ENCODE peak calls at places on chromosomes 5 and 9, in six cellular contexts. One of them, this sample, is unnamed.

GRCh38 chr9:74496819-74497749 is at the start of gene RORB:
- DNase-seq in HTR-8/SVneo: peak; percentile 12
- DNase-seq in tibial artery: peak; percentile 37
- DNase-seq in KG1: no peak
- DNase-seq in GM04503: no peak
- DNase-seq in stimulated activated CD4-positive, alpha-beta T cell treated with anti-CD3 and anti-CD28 coated beads, TNF-alpha, amount 100 ng/mL, for 4 hours: no peak
- DNase-seq in this sample: no peak

GRCh38 chr9:135070198-135070951 is 17.1 kb upstream of the OLFM1 start:
- DNase-seq in HTR-8/SVneo: no peak
- DNase-seq in KG1: no peak
- DNase-seq in tibial artery: no peak
- DNase-seq in stimulated activated CD4-positive, alpha-beta T cell treated with anti-CD3 and anti-CD28 coated beads, TNF-alpha, amount 100 ng/mL, for 4 hours: no peak
- DNase-seq in GM04503: no peak
- DNase-seq in this sample: no peak

GRCh38 chr5:68548959-68549676 is 333.6 kb downstream of the PIK3R1 start:
- DNase-seq in GM04503: no peak
- DNase-seq in HTR-8/SVneo: peak; percentile 80
- DNase-seq in KG1: no peak
- DNase-seq in tibial artery: no peak
- DNase-seq in stimulated activated CD4-positive, alpha-beta T cell treated with anti-CD3 and anti-CD28 coated beads, TNF-alpha, amount 100 ng/mL, for 4 hours: no peak
- DNase-seq in this sample: no peak

GRCh38 chr9:31347082-31347617 is 1037.3 kb upstream of the ACO1 start:
- DNase-seq in HTR-8/SVneo: no peak
- DNase-seq in tibial artery: no peak
- DNase-seq in stimulated activated CD4-positive, alpha-beta T cell treated with anti-CD3 and anti-CD28 coated beads, TNF-alpha, amount 100 ng/mL, for 4 hours: no peak
- DNase-seq in GM04503: no peak
- DNase-seq in KG1: peak; percentile 20
- DNase-seq in this sample: no peak

GRCh38 chr5:72622152-72622760 is 115.0 kb upstream of the ZNF366 start:
- DNase-seq in GM04503: no peak
- DNase-seq in tibial artery: no peak
- DNase-seq in HTR-8/SVneo: no peak
- DNase-seq in KG1: no peak
- DNase-seq in stimulated activated CD4-positive, alpha-beta T cell treated with anti-CD3 and anti-CD28 coated beads, TNF-alpha, amount 100 ng/mL, for 4 hours: no peak
- DNase-seq in this sample: no peak

GRCh38 chr5:135183464-135183863 is 149.4 kb upstream of the PITX1 start:
- DNase-seq in GM04503: no peak
- DNase-seq in KG1: no peak
- DNase-seq in HTR-8/SVneo: no peak
- DNase-seq in tibial artery: no peak
- DNase-seq in stimulated activated CD4-positive, alpha-beta T cell treated with anti-CD3 and anti-CD28 coated beads, TNF-alpha, amount 100 ng/mL, for 4 hours: no peak
- DNase-seq in this sample: no peak

GRCh38 chr5:979100-979817 is 29.3 kb upstream of the NKD2 start:
- DNase-seq in GM04503: no peak
- DNase-seq in tibial artery: no peak
- DNase-seq in stimulated activated CD4-positive, alpha-beta T cell treated with anti-CD3 and anti-CD28 coated beads, TNF-alpha, amount 100 ng/mL, for 4 hours: no peak
- DNase-seq in HTR-8/SVneo: no peak
- DNase-seq in KG1: no peak
- DNase-seq in this sample: no peak

GRCh38 chr5:149279651-149280050 is 8.0 kb downstream of the AFAP1L1 start:
- DNase-seq in HTR-8/SVneo: no peak
- DNase-seq in stimulated activated CD4-positive, alpha-beta T cell treated with anti-CD3 and anti-CD28 coated beads, TNF-alpha, amount 100 ng/mL, for 4 hours: no peak
- DNase-seq in tibial artery: no peak
- DNase-seq in GM04503: no peak
- DNase-seq in KG1: no peak
- DNase-seq in this sample: no peak

GRCh38 chr5:179217356-179217755 is 127.9 kb downstream of the ADAMTS2 start:
- DNase-seq in GM04503: peak; percentile 15
- DNase-seq in stimulated activated CD4-positive, alpha-beta T cell treated with anti-CD3 and anti-CD28 coated beads, TNF-alpha, amount 100 ng/mL, for 4 hours: no peak
- DNase-seq in tibial artery: no peak
- DNase-seq in HTR-8/SVneo: peak; percentile 25
- DNase-seq in KG1: no peak
- DNase-seq in this sample: no peak

GRCh38 chr9:98989036-98990000 is 45.6 kb downstream of the COL15A1 start:
- DNase-seq in HTR-8/SVneo: peak; percentile 75
- DNase-seq in GM04503: peak; percentile 99
- DNase-seq in KG1: no peak
- DNase-seq in stimulated activated CD4-positive, alpha-beta T cell treated with anti-CD3 and anti-CD28 coated beads, TNF-alpha, amount 100 ng/mL, for 4 hours: no peak
- DNase-seq in tibial artery: peak; percentile 95
- DNase-seq in this sample: peak; percentile 53

GRCh38 chr9:69229367-69229766 is 55.3 kb downstream of the TJP2 start:
- DNase-seq in tibial artery: no peak
- DNase-seq in HTR-8/SVneo: no peak
- DNase-seq in GM04503: no peak
- DNase-seq in stimulated activated CD4-positive, alpha-beta T cell treated with anti-CD3 and anti-CD28 coated beads, TNF-alpha, amount 100 ng/mL, for 4 hours: no peak
- DNase-seq in KG1: no peak
- DNase-seq in this sample: no peak

GRCh38 chr5:154626876-154627552 is 128.2 kb upstream of the LARP1 start:
- DNase-seq in stimulated activated CD4-positive, alpha-beta T cell treated with anti-CD3 and anti-CD28 coated beads, TNF-alpha, amount 100 ng/mL, for 4 hours: no peak
- DNase-seq in tibial artery: no peak
- DNase-seq in GM04503: no peak
- DNase-seq in HTR-8/SVneo: no peak
- DNase-seq in KG1: no peak
- DNase-seq in this sample: no peak

GRCh38 chr9:134355561-134356278 is 29.5 kb downstream of the RXRA start:
- DNase-seq in HTR-8/SVneo: no peak
- DNase-seq in tibial artery: no peak
- DNase-seq in KG1: no peak
- DNase-seq in stimulated activated CD4-positive, alpha-beta T cell treated with anti-CD3 and anti-CD28 coated beads, TNF-alpha, amount 100 ng/mL, for 4 hours: no peak
- DNase-seq in GM04503: no peak
- DNase-seq in this sample: no peak

GRCh38 chr5:38579105-38579504 is 22.7 kb upstream of the LIFR start:
- DNase-seq in tibial artery: no peak
- DNase-seq in GM04503: no peak
- DNase-seq in KG1: no peak
- DNase-seq in HTR-8/SVneo: no peak
- DNase-seq in stimulated activated CD4-positive, alpha-beta T cell treated with anti-CD3 and anti-CD28 coated beads, TNF-alpha, amount 100 ng/mL, for 4 hours: no peak
- DNase-seq in this sample: no peak

GRCh38 chr5:170537451-170538095 is 33.8 kb downstream of the KCNIP1 start:
- DNase-seq in HTR-8/SVneo: no peak
- DNase-seq in KG1: no peak
- DNase-seq in stimulated activated CD4-positive, alpha-beta T cell treated with anti-CD3 and anti-CD28 coated beads, TNF-alpha, amount 100 ng/mL, for 4 hours: no peak
- DNase-seq in tibial artery: no peak
- DNase-seq in GM04503: no peak
- DNase-seq in this sample: no peak

GRCh38 chr5:146291421-146292074 is 47.1 kb upstream of the POU4F3 start:
- DNase-seq in tibial artery: no peak
- DNase-seq in GM04503: peak; percentile 7
- DNase-seq in stimulated activated CD4-positive, alpha-beta T cell treated with anti-CD3 and anti-CD28 coated beads, TNF-alpha, amount 100 ng/mL, for 4 hours: no peak
- DNase-seq in KG1: peak; percentile 5
- DNase-seq in HTR-8/SVneo: peak; percentile 41
- DNase-seq in this sample: no peak

This sample was measured in HL-60.